ENCODE peak calls at places on chromosomes 1 and 21, in eight cellular contexts. One of them, this sample, is unnamed.

GRCh38 chr1:20063861-20064292 is 6.1 kb upstream of the PLA2G5 start:
- DNase-seq in transverse colon: no peak
- DNase-seq in spleen: no peak
- DNase-seq in GM20000: no peak
- DNase-seq in stomach: no peak
- DNase-seq in GM06990: no peak
- DNase-seq in omental fat pad: no peak
- DNase-seq in AG04449: peak
- DNase-seq in this sample: no peak

GRCh38 chr1:40032240-40032891 is 8.2 kb upstream of the CAP1 start:
- DNase-seq in transverse colon: peak
- DNase-seq in spleen: no peak
- DNase-seq in GM20000: peak
- DNase-seq in stomach: peak
- DNase-seq in GM06990: peak
- DNase-seq in omental fat pad: no peak
- DNase-seq in AG04449: no peak
- DNase-seq in this sample: no peak

GRCh38 chr1:62342270-62342669 is 23.0 kb upstream of the KANK4 start:
- DNase-seq in transverse colon: no peak
- DNase-seq in spleen: no peak
- DNase-seq in GM20000: no peak
- DNase-seq in stomach: no peak
- DNase-seq in GM06990: no peak
- DNase-seq in omental fat pad: no peak
- DNase-seq in AG04449: no peak
- DNase-seq in this sample: no peak

GRCh38 chr1:6782151-6782550 is 3.1 kb upstream of the CAMTA1 start:
- DNase-seq in transverse colon: no peak
- DNase-seq in spleen: no peak
- DNase-seq in GM20000: no peak
- DNase-seq in stomach: no peak
- DNase-seq in GM06990: no peak
- DNase-seq in omental fat pad: no peak
- DNase-seq in AG04449: no peak
- DNase-seq in this sample: no peak

GRCh38 chr21:29117372-29117955 is 13.0 kb upstream of the MAP3K7CL start:
- DNase-seq in transverse colon: no peak
- DNase-seq in spleen: no peak
- DNase-seq in GM20000: peak
- DNase-seq in stomach: no peak
- DNase-seq in GM06990: peak
- DNase-seq in omental fat pad: no peak
- DNase-seq in AG04449: no peak
- DNase-seq in this sample: no peak

GRCh38 chr1:114274621-114275317 is 121.1 kb upstream of the SYT6 start:
- DNase-seq in transverse colon: no peak
- DNase-seq in spleen: no peak
- DNase-seq in GM20000: no peak
- DNase-seq in stomach: no peak
- DNase-seq in GM06990: no peak
- DNase-seq in omental fat pad: no peak
- DNase-seq in AG04449: no peak
- DNase-seq in this sample: no peak

GRCh38 chr1:30748098-30748698 is 9.4 kb downstream of the LAPTM5 start:
- DNase-seq in transverse colon: no peak
- DNase-seq in spleen: no peak
- DNase-seq in GM20000: no peak
- DNase-seq in stomach: no peak
- DNase-seq in GM06990: peak
- DNase-seq in omental fat pad: no peak
- DNase-seq in AG04449: no peak
- DNase-seq in this sample: no peak

GRCh38 chr1:20574686-20575543 is 14.0 kb upstream of the CDA start:
- DNase-seq in transverse colon: peak
- DNase-seq in spleen: peak
- DNase-seq in GM20000: peak
- DNase-seq in stomach: peak
- DNase-seq in GM06990: peak
- DNase-seq in omental fat pad: peak
- DNase-seq in AG04449: no peak
- DNase-seq in this sample: peak

GRCh38 chr1:168469690-168470089 is 74.1 kb downstream of the XCL2 start:
- DNase-seq in transverse colon: peak
- DNase-seq in spleen: peak
- DNase-seq in GM20000: no peak
- DNase-seq in stomach: peak
- DNase-seq in GM06990: no peak
- DNase-seq in omental fat pad: no peak
- DNase-seq in AG04449: no peak
- DNase-seq in this sample: no peak

GRCh38 chr1:234645474-234645953 is 35.5 kb upstream of the IRF2BP2 start:
- DNase-seq in transverse colon: no peak
- DNase-seq in spleen: no peak
- DNase-seq in GM20000: no peak
- DNase-seq in stomach: no peak
- DNase-seq in GM06990: no peak
- DNase-seq in omental fat pad: no peak
- DNase-seq in AG04449: no peak
- DNase-seq in this sample: no peak

GRCh38 chr21:38993561-38993960 is 187.8 kb downstream of the ETS2 start:
- DNase-seq in transverse colon: peak
- DNase-seq in spleen: no peak
- DNase-seq in GM20000: no peak
- DNase-seq in stomach: peak
- DNase-seq in GM06990: no peak
- DNase-seq in omental fat pad: peak
- DNase-seq in AG04449: peak
- DNase-seq in this sample: no peak

GRCh38 chr21:32410291-32410690 is 2.2 kb upstream of the EVA1C start:
- DNase-seq in transverse colon: no peak
- DNase-seq in spleen: no peak
- DNase-seq in GM20000: no peak
- DNase-seq in stomach: no peak
- DNase-seq in GM06990: no peak
- DNase-seq in omental fat pad: no peak
- DNase-seq in AG04449: no peak
- DNase-seq in this sample: no peak

GRCh38 chr1:24140741-24141181 is 2.2 kb downstream of the IL22RA1 start:
- DNase-seq in transverse colon: no peak
- DNase-seq in spleen: no peak
- DNase-seq in GM20000: no peak
- DNase-seq in stomach: no peak
- DNase-seq in GM06990: no peak
- DNase-seq in omental fat pad: no peak
- DNase-seq in AG04449: no peak
- DNase-seq in this sample: no peak

GRCh38 chr1:25692560-25692959 is 76.0 kb downstream of the MAN1C1 start:
- DNase-seq in transverse colon: no peak
- DNase-seq in spleen: no peak
- DNase-seq in GM20000: peak
- DNase-seq in stomach: no peak
- DNase-seq in GM06990: no peak
- DNase-seq in omental fat pad: no peak
- DNase-seq in AG04449: no peak
- DNase-seq in this sample: no peak

GRCh38 chr21:39923441-39923840 is 56.2 kb downstream of the PCP4 start:
- DNase-seq in transverse colon: no peak
- DNase-seq in spleen: no peak
- DNase-seq in GM20000: no peak
- DNase-seq in stomach: no peak
- DNase-seq in GM06990: no peak
- DNase-seq in omental fat pad: no peak
- DNase-seq in AG04449: no peak
- DNase-seq in this sample: no peak

GRCh38 chr1:100479620-100480338 is 58.2 kb upstream of the GPR88 start:
- DNase-seq in transverse colon: no peak
- DNase-seq in spleen: no peak
- DNase-seq in GM20000: no peak
- DNase-seq in stomach: no peak
- DNase-seq in GM06990: no peak
- DNase-seq in omental fat pad: no peak
- DNase-seq in AG04449: no peak
- DNase-seq in this sample: no peak

DNA sequence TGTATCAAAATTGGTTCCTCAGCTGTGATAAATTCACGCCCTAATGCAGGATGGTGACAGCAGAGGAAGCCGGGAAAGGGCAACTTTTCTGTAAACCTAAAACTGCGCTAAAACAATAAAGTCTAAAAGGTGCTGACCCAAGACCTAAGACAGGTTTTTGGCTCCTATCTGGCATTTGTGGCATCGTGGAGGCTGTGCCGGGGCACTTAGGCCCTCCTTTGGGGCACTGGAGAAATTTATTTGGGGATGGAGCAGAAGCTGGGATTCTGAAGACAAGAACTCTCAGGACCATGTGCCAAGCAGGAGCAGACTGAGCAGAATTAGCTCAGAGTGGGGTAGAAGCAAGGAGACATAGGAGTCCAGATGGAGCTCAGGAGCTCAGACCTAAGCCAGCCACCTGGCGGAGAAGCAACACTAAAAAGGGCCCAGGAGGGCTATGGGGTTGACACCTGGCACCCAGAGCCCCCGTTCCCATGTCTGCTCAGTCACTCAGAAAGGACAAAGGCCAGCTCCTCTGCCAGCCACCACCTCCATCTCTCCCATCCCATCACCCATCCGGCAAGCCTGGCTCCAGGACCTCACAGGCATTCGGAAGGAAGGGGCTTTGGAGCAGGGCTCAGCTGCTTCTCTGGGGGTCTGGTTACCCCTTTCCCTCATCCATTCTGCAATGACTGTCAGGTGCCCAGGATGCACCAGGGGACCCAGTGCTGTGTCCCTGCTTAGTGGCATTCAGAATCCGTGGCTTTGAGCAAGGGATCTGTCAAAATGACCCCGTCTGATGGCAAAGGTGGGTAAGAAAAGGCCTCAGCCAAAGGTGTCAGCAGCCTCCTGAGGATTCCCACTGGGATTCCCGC is 347.7 kb downstream of the NPHP4 start:
- DNase-seq in transverse colon: no peak
- DNase-seq in spleen: no peak
- DNase-seq in GM20000: no peak
- DNase-seq in stomach: peak
- DNase-seq in GM06990: no peak
- DNase-seq in omental fat pad: no peak
- DNase-seq in AG04449: no peak
- DNase-seq in this sample: peak
- TF ChIP-seq CTCF in transverse colon: no peak
- TF ChIP-seq CTCF in spleen: no peak
- TF ChIP-seq CTCF in GM20000: no peak
- TF ChIP-seq CTCF in stomach: no peak
- TF ChIP-seq CTCF in GM06990: no peak
- TF ChIP-seq CTCF in omental fat pad: no peak
- TF ChIP-seq CTCF in AG04449: no peak
- TF ChIP-seq CTCF in this sample: no peak

GRCh38 chr1:45326627-45327591 is at the start of gene HPDL:
- DNase-seq in transverse colon: peak
- DNase-seq in spleen: peak
- DNase-seq in GM20000: peak
- DNase-seq in stomach: peak
- DNase-seq in GM06990: peak
- DNase-seq in omental fat pad: no peak
- DNase-seq in AG04449: no peak
- DNase-seq in this sample: peak
- TF ChIP-seq CTCF in transverse colon: no peak
- TF ChIP-seq CTCF in spleen: no peak
- TF ChIP-seq CTCF in GM20000: no peak
- TF ChIP-seq CTCF in stomach: no peak
- TF ChIP-seq CTCF in GM06990: peak
- TF ChIP-seq CTCF in omental fat pad: no peak
- TF ChIP-seq CTCF in AG04449: no peak
- TF ChIP-seq CTCF in this sample: no peak

GRCh38 chr1:54361342-54361741 is 44.9 kb downstream of the SSBP3 start:
- DNase-seq in transverse colon: no peak
- DNase-seq in spleen: no peak
- DNase-seq in GM20000: no peak
- DNase-seq in stomach: no peak
- DNase-seq in GM06990: no peak
- DNase-seq in omental fat pad: no peak
- DNase-seq in AG04449: no peak
- DNase-seq in this sample: no peak
- TF ChIP-seq CTCF in transverse colon: no peak
- TF ChIP-seq CTCF in spleen: no peak
- TF ChIP-seq CTCF in GM20000: no peak
- TF ChIP-seq CTCF in stomach: no peak
- TF ChIP-seq CTCF in GM06990: no peak
- TF ChIP-seq CTCF in omental fat pad: no peak
- TF ChIP-seq CTCF in AG04449: no peak
- TF ChIP-seq CTCF in this sample: no peak

DNA sequence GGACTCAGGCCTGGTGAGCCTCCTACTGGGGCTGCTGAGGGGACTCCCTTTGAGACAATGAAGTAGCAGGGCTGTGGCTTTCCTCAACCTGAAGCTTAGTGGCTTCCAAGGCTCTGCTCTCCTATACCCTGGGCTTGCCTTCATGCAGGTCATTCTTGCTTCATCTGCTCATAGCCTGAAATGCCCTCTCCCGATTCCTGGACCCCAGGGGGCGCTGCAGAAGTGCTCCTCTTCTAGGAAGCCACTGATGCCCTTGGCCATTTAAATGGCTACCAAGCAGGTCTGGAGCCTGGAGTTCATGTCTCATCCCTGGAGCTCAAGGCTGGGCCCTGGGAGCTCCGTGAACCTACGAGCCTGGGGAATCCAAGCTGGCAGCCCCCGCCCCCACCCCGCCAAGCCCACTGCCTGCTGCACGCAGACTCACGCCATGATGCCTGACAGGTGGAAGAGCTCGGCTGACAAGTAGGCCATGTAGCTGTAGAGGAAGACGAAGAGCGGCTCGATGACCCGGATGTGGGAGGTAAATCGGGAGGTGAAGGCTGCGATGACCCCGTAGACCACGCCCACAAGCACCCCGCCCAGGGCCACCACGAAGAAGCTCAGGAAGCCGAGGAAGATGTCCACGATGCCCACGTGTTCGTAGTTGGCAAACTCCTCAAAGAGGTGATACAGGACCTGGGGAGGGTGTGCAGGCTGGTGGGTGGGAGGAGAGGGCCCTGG is 45.7 kb downstream of the SLC9A1 start:
- DNase-seq in transverse colon: peak
- DNase-seq in spleen: peak
- DNase-seq in GM20000: no peak
- DNase-seq in stomach: peak
- DNase-seq in GM06990: no peak
- DNase-seq in omental fat pad: no peak
- DNase-seq in AG04449: no peak
- DNase-seq in this sample: no peak
- TF ChIP-seq CTCF in transverse colon: no peak
- TF ChIP-seq CTCF in spleen: peak
- TF ChIP-seq CTCF in GM20000: no peak
- TF ChIP-seq CTCF in stomach: no peak
- TF ChIP-seq CTCF in GM06990: peak
- TF ChIP-seq CTCF in omental fat pad: no peak
- TF ChIP-seq CTCF in AG04449: peak
- TF ChIP-seq CTCF in this sample: peak

DNA sequence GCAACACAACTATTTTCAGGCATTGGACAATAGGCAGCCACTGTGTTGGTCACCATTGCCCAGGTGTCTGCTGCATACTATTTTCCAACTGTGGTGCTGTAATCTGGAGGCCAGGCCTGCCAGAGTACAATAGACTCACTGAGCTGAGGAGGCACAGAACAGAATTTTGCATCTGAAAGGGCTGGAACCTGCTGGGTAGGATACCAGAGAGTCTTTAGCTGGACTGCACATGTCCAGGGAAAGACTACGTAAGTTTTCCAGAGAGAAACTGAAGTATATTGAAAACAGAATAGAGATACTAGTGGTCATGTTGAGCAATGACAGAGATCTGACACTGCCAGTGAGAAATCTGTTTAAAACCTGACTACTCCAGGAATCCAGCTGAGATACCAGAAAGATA is 200.8 kb downstream of the RASAL2 start:
- DNase-seq in transverse colon: no peak
- DNase-seq in spleen: no peak
- DNase-seq in GM20000: no peak
- DNase-seq in stomach: no peak
- DNase-seq in GM06990: no peak
- DNase-seq in omental fat pad: no peak
- DNase-seq in AG04449: no peak
- DNase-seq in this sample: no peak
- TF ChIP-seq CTCF in transverse colon: no peak
- TF ChIP-seq CTCF in spleen: no peak
- TF ChIP-seq CTCF in GM20000: no peak
- TF ChIP-seq CTCF in stomach: no peak
- TF ChIP-seq CTCF in GM06990: no peak
- TF ChIP-seq CTCF in omental fat pad: no peak
- TF ChIP-seq CTCF in AG04449: no peak
- TF ChIP-seq CTCF in this sample: no peak

This sample was measured in left lung.